ENCODE peak calls at places on chromosomes 1 and 21, in eight cellular contexts. X, Q, P, D, F, V, E and T are unnamed samples.

GRCh38 chr1:239742416-239743109 is 349.1 kb upstream of the FMN2 start:
- DNase-seq in P (no peak), V (no peak), Q (no peak), D (no peak), X (no peak), F (no peak), E (no peak), T (no peak)

GRCh38 chr21:41188476-41189146 is 20.7 kb downstream of the BACE2 start:
- DNase-seq in X (no peak), F (no peak), E (no peak), D (no peak), V (no peak), P (no peak), Q (no peak), T (no peak)

GRCh38 chr1:67952071-67952470 is 98.4 kb downstream of the DIRAS3 start:
- DNase-seq in E (no peak), F (no peak), V (no peak), Q (peak), D (no peak), P (no peak), X (peak), T (no peak)

GRCh38 chr1:81126989-81127571 is 673.7 kb upstream of the ADGRL2 start:
- DNase-seq in V (no peak), P (no peak), Q (peak), X (no peak), F (no peak), E (no peak), D (no peak), T (no peak)

GRCh38 chr1:150237746-150238145 is 1.8 kb upstream of the ANP32E start:
- DNase-seq in X (no peak), F (no peak), D (no peak), Q (no peak), P (no peak), V (no peak), E (no peak), T (no peak)

GRCh38 chr1:93306920-93307319 is 38.8 kb upstream of the DR1 start:
- DNase-seq in E (no peak), D (no peak), Q (no peak), F (no peak), V (no peak), P (no peak), X (no peak), T (no peak)

GRCh38 chr1:206784471-206784903 is 12.2 kb upstream of the IL10 start:
- DNase-seq in X (no peak), V (peak), Q (no peak), D (no peak), E (peak), F (no peak), P (no peak), T (no peak)

GRCh38 chr1:81681570-81681969 is 119.2 kb upstream of the ADGRL2 start:
- DNase-seq in V (no peak), X (peak), P (no peak), F (no peak), D (no peak), Q (no peak), E (no peak), T (no peak)

GRCh38 chr1:193629875-193630274 is 443.5 kb upstream of the B3GALT2 start:
- DNase-seq in X (no peak), Q (no peak), E (no peak), P (no peak), D (no peak), F (no peak), V (no peak), T (no peak)

GRCh38 chr1:47934243-47934805 is 62.9 kb downstream of the TRABD2B start:
- DNase-seq in E (no peak), P (no peak), F (no peak), Q (no peak), D (no peak), V (no peak), X (no peak), T (no peak)

GRCh38 chr1:81757398-81758020 is 43.2 kb upstream of the ADGRL2 start:
- DNase-seq in X (no peak), F (no peak), Q (no peak), E (no peak), V (no peak), P (no peak), D (no peak), T (no peak)

GRCh38 chr1:155307247-155307740 is 1.4 kb upstream of the FDPS start:
- DNase-seq in E (no peak), X (peak), Q (peak), D (no peak), P (no peak), V (no peak), F (no peak), T (no peak)

GRCh38 chr1:105793541-105794146 is 1262.8 kb upstream of the PRMT6 start:
- DNase-seq in F (peak), X (peak), V (no peak), Q (peak), D (peak), P (peak), E (no peak), T (no peak)

GRCh38 chr1:196584703-196585102 is 23.5 kb downstream of the KCNT2 start:
- DNase-seq in X (no peak), D (no peak), Q (no peak), V (no peak), F (no peak), P (no peak), E (no peak), T (no peak)

GRCh38 chr1:8031176-8031785 is 5.2 kb upstream of the ERRFI1 start:
- DNase-seq in D (no peak), E (peak), X (peak), Q (peak), V (no peak), F (no peak), P (no peak), T (no peak)

GRCh38 chr1:4636644-4637380 is 17.6 kb upstream of the AJAP1 start:
- DNase-seq in E (no peak), X (no peak), Q (no peak), V (no peak), P (no peak), D (no peak), F (no peak), T (no peak)

GRCh38 chr1:158652721-158653334 is 33.7 kb downstream of the SPTA1 start:
- DNase-seq in X (no peak), V (no peak), Q (no peak), D (no peak), F (no peak), E (no peak), P (no peak), T (no peak)

GRCh38 chr1:55272994-55273393 is 57.8 kb upstream of the USP24 start:
- DNase-seq in P (no peak), F (no peak), V (no peak), E (no peak), Q (no peak), D (no peak), X (no peak), T (no peak)

GRCh38 chr1:102970496-102971078 is 137.7 kb downstream of the COL11A1 start:
- DNase-seq in X (peak), Q (peak), D (peak), F (peak), P (no peak), E (no peak), V (no peak), T (no peak)

GRCh38 chr1:248681651-248682050 is 20.9 kb downstream of the OR14I1 start:
- DNase-seq in V (no peak), E (no peak), F (no peak), P (no peak), D (no peak), X (no peak), Q (no peak), T (no peak)

GRCh38 chr1:193142409-193142808 is 20.6 kb downstream of the CDC73 start:
- DNase-seq in V (no peak), F (no peak), D (no peak), Q (no peak), X (no peak), P (no peak), E (no peak), T (no peak)

GRCh38 chr1:6703016-6703415 is 1.4 kb upstream of the DNAJC11 start:
- DNase-seq in D (no peak), P (no peak), E (no peak), X (peak), V (no peak), Q (no peak), F (no peak), T (no peak)

GRCh38 chr1:22077728-22078127 is 25.2 kb downstream of the CDC42 start:
- DNase-seq in X (peak), P (no peak), V (no peak), F (no peak), E (no peak), D (no peak), Q (no peak), T (no peak)

GRCh38 chr1:156284762-156285161 is 637 bp downstream of the TMEM79 start:
- DNase-seq in D (no peak), Q (no peak), E (no peak), P (no peak), F (no peak), X (peak), V (no peak), T (no peak)

GRCh38 chr1:8497196-8497878 is 179.4 kb downstream of the SLC45A1 start:
- DNase-seq in D (no peak), Q (no peak), X (peak), F (no peak), P (no peak), V (no peak), E (no peak), T (no peak)

GRCh38 chr1:53160924-53161378 is 18.5 kb upstream of the SLC1A7 start:
- DNase-seq in Q (no peak), P (no peak), X (no peak), D (no peak), E (no peak), F (no peak), V (no peak), T (no peak)

GRCh38 chr1:33758698-33759097 is 105.2 kb upstream of the HMGB4 start:
- DNase-seq in P (no peak), F (no peak), Q (no peak), E (no peak), D (no peak), V (no peak), X (no peak), T (no peak)

GRCh38 chr1:85607126-85607912 is 26.8 kb downstream of the CCN1 start:
- DNase-seq in D (peak), Q (no peak), V (no peak), F (peak), X (peak), P (no peak), E (no peak), T (no peak)

GRCh38 chr1:103538226-103538625 is 12.7 kb downstream of the RNPC3 start:
- DNase-seq in D (no peak), P (no peak), Q (no peak), F (no peak), E (no peak), X (no peak), V (no peak), T (no peak)

GRCh38 chr21:15121097-15121654 is 56.4 kb upstream of the NRIP1 start:
- DNase-seq in F (no peak), V (no peak), D (no peak), X (no peak), Q (no peak), P (no peak), E (no peak), T (no peak)

GRCh38 chr1:193542668-193543067 is 356.3 kb upstream of the B3GALT2 start:
- DNase-seq in Q (no peak), D (no peak), X (no peak), E (no peak), V (no peak), F (no peak), P (no peak), T (no peak)